ENCODE peak calls at places on chromosomes 4 and X, in ten cellular contexts. L, H, K, J, C, B, S, U, I and P are unnamed samples.

GRCh38 chr4:186765138-186765537 is 41.5 kb upstream of the FAT1 start:
- DNase-seq in I (no peak), K (no peak), U (peak), C (peak), L (no peak), S (peak), B (no peak), H (peak), J (peak), P (no peak)

GRCh38 chrX:3663576-3664290 is 49.7 kb downstream of the PRKX start:
- DNase-seq in H (no peak), U (no peak), S (no peak), C (no peak), K (peak), B (no peak), L (no peak), I (no peak), J (no peak), P (no peak)

GRCh38 chrX:317424-318067 is 1.1 kb downstream of the GTPBP6 start:
- DNase-seq in L (no peak), K (peak), H (no peak), J (peak), I (no peak), U (no peak), C (no peak), B (no peak), S (no peak), P (no peak)

GRCh38 chr4:148075438-148075837 is 343.6 kb downstream of the ARHGAP10 start:
- DNase-seq in I (no peak), C (no peak), J (no peak), L (no peak), H (no peak), S (no peak), K (no peak), U (no peak), B (no peak), P (no peak)

GRCh38 chrX:49627030-49627777 is 28.4 kb downstream of the GAGE1 start:
- DNase-seq in L (no peak), I (no peak), K (peak), U (peak), C (no peak), J (peak), S (no peak), B (no peak), H (peak), P (no peak)

GRCh38 chr4:173243917-173244658 is 75.5 kb downstream of the GALNT7 start:
- DNase-seq in U (no peak), H (no peak), I (no peak), B (no peak), K (no peak), L (no peak), J (no peak), S (no peak), C (no peak), P (no peak)

GRCh38 chr4:130053723-130054122 is 957.8 kb downstream of the C4orf33 start:
- DNase-seq in U (no peak), H (no peak), C (no peak), B (no peak), J (no peak), K (no peak), I (no peak), L (no peak), S (no peak), P (no peak)

GRCh38 chr4:137125011-137125410 is 407.3 kb downstream of the PCDH18 start:
- DNase-seq in H (peak), S (peak), I (no peak), L (no peak), U (peak), B (no peak), K (no peak), C (no peak), J (peak), P (no peak)

GRCh38 chrX:129808163-129808828 is 28.5 kb downstream of the SASH3 start:
- DNase-seq in U (no peak), K (no peak), L (no peak), S (peak), B (no peak), J (no peak), I (no peak), H (peak), C (no peak), P (no peak)

GRCh38 chrX:53440631-53441517 is 6.7 kb upstream of the HSD17B10 start:
- DNase-seq in J (peak), S (no peak), K (peak), I (no peak), L (no peak), C (peak), B (no peak), H (peak), U (peak), P (peak)

GRCh38 chrX:44997888-44998287 is 124.9 kb downstream of the KDM6A start:
- DNase-seq in B (no peak), L (no peak), K (no peak), H (no peak), I (no peak), U (no peak), S (no peak), C (no peak), J (no peak), P (no peak)

GRCh38 chr4:140156529-140157171 is 2.7 kb upstream of the MAML3 start:
- DNase-seq in L (no peak), U (no peak), S (no peak), B (no peak), J (no peak), H (no peak), I (no peak), C (no peak), K (peak), P (no peak)

GRCh38 chrX:42519666-42520231 is 258.2 kb downstream of the PPP1R2C start:
- DNase-seq in K (no peak), L (no peak), S (peak), B (no peak), C (no peak), J (peak), I (no peak), U (no peak), H (peak), P (no peak)

GRCh38 chr4:2007804-2008670 is 737 bp downstream of the NELFA start:
- DNase-seq in J (no peak), H (peak), C (no peak), L (no peak), K (no peak), B (no peak), U (no peak), I (no peak), S (no peak), P (peak)

GRCh38 chr4:185134176-185134869 is 8.7 kb upstream of the SLC25A4 start:
- DNase-seq in L (no peak), J (peak), H (peak), S (peak), K (peak), U (no peak), I (no peak), B (no peak), C (no peak), P (no peak)

GRCh38 chr4:141247430-141247780 is 26.7 kb downstream of the ZNF330 start:
- DNase-seq in K (no peak), L (no peak), S (no peak), I (no peak), J (no peak), U (no peak), C (no peak), H (peak), B (no peak), P (no peak)

GRCh38 chr4:173014113-173014558 is 154.5 kb upstream of the GALNT7 start:
- DNase-seq in L (no peak), H (peak), I (no peak), S (no peak), U (no peak), B (no peak), J (peak), C (no peak), K (peak), P (no peak)

GRCh38 chrX:65677954-65678469 is 10.6 kb downstream of the MSN start:
- DNase-seq in C (no peak), L (no peak), S (peak), H (peak), U (peak), J (peak), K (no peak), I (no peak), B (no peak), P (no peak)

GRCh38 chr4:26080876-26081628 is 167.0 kb downstream of the SMIM20 start:
- DNase-seq in H (no peak), I (no peak), C (no peak), S (no peak), B (no peak), U (no peak), L (no peak), J (no peak), K (no peak), P (no peak)

GRCh38 chrX:133531012-133531411 is 115.7 kb upstream of the GPC4 start:
- DNase-seq in K (no peak), B (no peak), U (no peak), C (no peak), H (no peak), S (no peak), L (no peak), I (no peak), J (no peak), P (no peak)

GRCh38 chr4:142128529-142128928 is 492.1 kb downstream of the IL15 start:
- DNase-seq in U (no peak), J (no peak), S (no peak), B (no peak), L (no peak), C (no peak), K (no peak), I (no peak), H (no peak), P (no peak)

GRCh38 chr4:8510611-8511285 is 69.4 kb upstream of the GPR78 start:
- DNase-seq in J (no peak), B (no peak), L (no peak), C (no peak), K (no peak), U (no peak), S (no peak), I (no peak), H (no peak), P (no peak)

GRCh38 chr4:151468715-151469696 is 60.0 kb downstream of the FHIP1A start:
- DNase-seq in C (no peak), I (no peak), S (no peak), J (peak), U (no peak), H (no peak), B (no peak), L (no peak), K (no peak), P (no peak)

GRCh38 chr4:145939856-145940255 is 1.2 kb upstream of the ZNF827 start:
- DNase-seq in C (no peak), K (no peak), H (peak), J (peak), L (no peak), B (no peak), S (no peak), U (no peak), I (no peak), P (no peak)

GRCh38 chr4:8108991-8109390 is 49.6 kb downstream of the ABLIM2 start:
- DNase-seq in C (no peak), H (no peak), S (no peak), B (no peak), U (no peak), L (no peak), J (no peak), I (no peak), K (no peak), P (peak)